ENCODE peak calls at places on chromosomes 2 and 18, in eight cellular contexts. I is amniotic stem cell; X is GM12892; F is NCI-H1417; H is stimulated activated CD4-positive, alpha-beta T cell treated with anti-CD3 and anti-CD28 coated beads, Interleukin-12 subunit alpha, Interleukin-12 subunit beta, amount 100 ng/mL, for 4 hours; R is T-helper 2 cell; N is EH; G is NCI-H69. C is an unnamed sample.

GRCh38 chr2:181685150-181685688 is 4.9 kb upstream of the NEUROD1 start:
- DNase-seq in I (no peak), F (no peak), X (no peak), R (no peak), G (no peak), H (no peak), N (peak), C (no peak)

GRCh38 chr2:238016526-238016925 is 44.3 kb upstream of the SCLY start:
- DNase-seq in F (no peak), N (no peak), I (no peak), X (no peak), H (no peak), G (no peak), R (no peak), C (no peak)

GRCh38 chr2:2758793-2759367 is 427.8 kb upstream of the MYT1L start:
- DNase-seq in R (no peak), F (no peak), H (no peak), I (no peak), X (no peak), G (peak), N (no peak), C (no peak)

GRCh38 chr2:209772316-209772715 is 684 bp downstream of the UNC80 start:
- DNase-seq in G (peak), H (no peak), F (peak), I (no peak), N (no peak), R (no peak), X (no peak), C (no peak)

GRCh38 chr2:182914852-182915251 is 48.4 kb upstream of the FRZB start:
- DNase-seq in H (no peak), N (no peak), I (no peak), R (no peak), X (no peak), G (peak), F (peak), C (no peak)

GRCh38 chr2:69554981-69555380 is 88.6 kb downstream of the AAK1 start:
- DNase-seq in R (no peak), N (peak), H (no peak), X (no peak), I (no peak), F (no peak), G (no peak), C (no peak)

GRCh38 chr18:51030537-51031258 is 685 bp downstream of the SMAD4 start:
- DNase-seq in F (peak), G (peak), X (peak), I (peak), H (peak), N (peak), R (peak), C (peak)

GRCh38 chr2:189363559-189363958 is 77.7 kb upstream of the WDR75 start:
- DNase-seq in F (no peak), G (no peak), N (peak), X (no peak), H (no peak), R (no peak), I (no peak), C (no peak)

GRCh38 chr2:9638532-9638931 is 7.7 kb upstream of the YWHAQ start:
- DNase-seq in H (no peak), F (peak), N (peak), R (no peak), X (no peak), I (peak), G (peak), C (no peak)

GRCh38 chr2:31253344-31254155 is 19.6 kb downstream of the EHD3 start:
- DNase-seq in R (no peak), H (no peak), N (no peak), F (no peak), G (peak), I (no peak), X (no peak), C (no peak)

GRCh38 chr18:23844991-23845680 is 155.9 kb downstream of the LAMA3 start:
- DNase-seq in F (no peak), X (no peak), G (no peak), R (no peak), H (no peak), N (peak), I (no peak), C (no peak)

GRCh38 chr18:58125756-58126155 is 81.7 kb downstream of the NEDD4L start:
- DNase-seq in H (no peak), F (no peak), N (no peak), I (no peak), X (no peak), G (no peak), R (no peak), C (no peak)